ENCODE peak calls at places on chromosomes 4 and X, in seven cellular contexts. Q is SW480; S is GM03348; U is activated T-cell treated with anti-CD3 and anti-CD28 coated beads, Interleukin-2, amount 50 U/mL, for 72 hours; J is H4; N is anterior cingulate cortex; X is KBM-7. H is an unnamed sample.

GRCh38 chr4:96092151-96092705 is 252.3 kb downstream of the PDHA2 start:
- DNase-seq in Q (no peak), S (no peak), U (no peak), J (no peak), N (no peak), X (no peak), H (no peak)

GRCh38 chrX:47572773-47573333 is 9.4 kb upstream of the TIMP1 start:
- DNase-seq in Q (no peak), S (no peak), U (no peak), J (no peak), N (no peak), X (no peak), H (no peak)

GRCh38 chrX:138886769-138887168 is 175.3 kb upstream of the FGF13 start:
- DNase-seq in Q (no peak), S (no peak), U (no peak), J (peak; percentile 4), N (no peak), X (no peak), H (peak; percentile 3)

GRCh38 chr4:139595989-139596679 is 40.1 kb upstream of the SETD7 start:
- DNase-seq in Q (no peak), S (peak; percentile 55), U (no peak), J (no peak), N (no peak), X (no peak), H (peak; percentile 16)

GRCh38 chr4:118803253-118803652 is 32.7 kb downstream of the SEC24D start:
- DNase-seq in Q (no peak), S (no peak), U (no peak), J (no peak), N (no peak), X (no peak), H (no peak)

GRCh38 chrX:39445336-39445735 is 644.1 kb downstream of the MID1IP1 start:
- DNase-seq in Q (no peak), S (no peak), U (peak; percentile 40), J (no peak), N (no peak), X (peak; percentile 54), H (no peak)

GRCh38 chr4:174707277-174707676 is 121.8 kb downstream of the GLRA3 start:
- DNase-seq in Q (no peak), S (no peak), U (peak; percentile 25), J (no peak), N (no peak), X (no peak), H (no peak)

GRCh38 chrX:79375340-79375739 is 8.2 kb upstream of the ITM2A start:
- DNase-seq in Q (no peak), S (no peak), U (no peak), J (no peak), N (no peak), X (no peak), H (no peak)

GRCh38 chrX:140524556-140524955 is 19.7 kb upstream of the SOX3 start:
- DNase-seq in Q (no peak), S (peak; percentile 39), U (no peak), J (no peak), N (no peak), X (no peak), H (peak; percentile 31)

GRCh38 chrX:147735364-147735763 is 176.4 kb upstream of the FMR1 start:
- DNase-seq in Q (peak; percentile 2), S (no peak), U (no peak), J (no peak), N (no peak), X (no peak), H (no peak)

GRCh38 chr4:123046096-123046495 is 123.7 kb upstream of the NUDT6 start:
- DNase-seq in Q (no peak), S (no peak), U (no peak), J (no peak), N (no peak), X (no peak), H (no peak)

GRCh38 chr4:173211838-173212237 is 43.2 kb downstream of the GALNT7 start:
- DNase-seq in Q (peak; percentile 81), S (peak; percentile 53), U (no peak), J (peak; percentile 75), N (no peak), X (no peak), H (peak; percentile 14)

GRCh38 chrX:81301877-81302276 is 100.0 kb downstream of the SH3BGRL start:
- DNase-seq in Q (no peak), S (no peak), U (no peak), J (no peak), N (no peak), X (no peak), H (no peak)

GRCh38 chrX:14964500-14964899 is 91.3 kb downstream of the MOSPD2 start:
- DNase-seq in Q (peak; percentile 18), S (peak; percentile 5), U (no peak), J (peak; percentile 52), N (no peak), X (no peak), H (no peak)

GRCh38 chr4:167555338-167556022 is 321.2 kb upstream of the SPOCK3 start:
- DNase-seq in Q (no peak), S (no peak), U (no peak), J (no peak), N (no peak), X (no peak), H (no peak)

GRCh38 chr4:15653864-15654391 is 1.2 kb downstream of the FBXL5 start:
- DNase-seq in Q (peak; percentile 15), S (peak; percentile 29), U (no peak), J (peak; percentile 77), N (no peak), X (peak; percentile 55), H (peak; percentile 21)

GRCh38 chr4:11409632-11410031 is 19.1 kb downstream of the HS3ST1 start:
- DNase-seq in Q (no peak), S (no peak), U (no peak), J (no peak), N (no peak), X (no peak), H (no peak)

GRCh38 chrX:106919932-106920452 is at the start of gene CLDN2:
- DNase-seq in Q (no peak), S (no peak), U (no peak), J (no peak), N (no peak), X (no peak), H (peak; percentile 18)

GRCh38 chr4:168796362-168797106 is 213.5 kb downstream of the CBR4 start:
- DNase-seq in Q (peak; percentile 87), S (peak; percentile 41), U (no peak), J (peak; percentile 57), N (no peak), X (no peak), H (peak; percentile 87)

GRCh38 chrX:129636175-129636681 is 18.5 kb downstream of the APLN start:
- DNase-seq in Q (no peak), S (no peak), U (no peak), J (no peak), N (no peak), X (no peak), H (no peak)

GRCh38 chr4:183107891-183108459 is 8.9 kb downstream of the WWC2 start:
- DNase-seq in Q (no peak), S (no peak), U (no peak), J (no peak), N (no peak), X (no peak), H (no peak)

GRCh38 chr4:184962125-184962638 is 56.1 kb upstream of the HELT start:
- DNase-seq in Q (no peak), S (no peak), U (no peak), J (no peak), N (no peak), X (no peak), H (no peak)

GRCh38 chrX:18422886-18423285 is 2.5 kb upstream of the CDKL5 start:
- DNase-seq in Q (no peak), S (peak; percentile 2), U (no peak), J (no peak), N (no peak), X (no peak), H (no peak)

GRCh38 chr4:139655116-139655515 is 10.5 kb upstream of the MGST2 start:
- DNase-seq in Q (peak; percentile 27), S (peak; percentile 38), U (peak; percentile 19), J (peak; percentile 52), N (no peak), X (peak; percentile 54), H (no peak)

GRCh38 chr4:186651624-186652023 is 72.0 kb downstream of the FAT1 start:
- DNase-seq in Q (no peak), S (no peak), U (no peak), J (no peak), N (peak; percentile 63), X (no peak), H (no peak)

GRCh38 chr4:25223770-25224375 is 10.0 kb upstream of the PI4K2B start:
- DNase-seq in Q (peak; percentile 6), S (no peak), U (peak; percentile 12), J (no peak), N (no peak), X (peak; percentile 53), H (peak; percentile 7)

H was measured in MG63.